ENCODE peak calls at places on chromosome 14, in four cellular contexts. Q is K562, V is HepG2, B is GM12878. M is an unnamed sample.

GRCh38 chr14:102221026-102221425 is 81.3 kb downstream of the WDR20 start:
- DNase-seq in B (no peak), V (no peak), Q (no peak), M (peak)

GRCh38 chr14:101216725-101217463 is 313.4 kb upstream of the RTL1 start:
- DNase-seq in Q (no peak), B (no peak), V (peak), M (no peak)

GRCh38 chr14:33686218-33686617 is 264.7 kb downstream of the EGLN3 start:
- DNase-seq in B (no peak), V (no peak), Q (no peak), M (no peak)

GRCh38 chr14:105846312-105846711 is 319.9 kb downstream of the TMEM121 start:
- DNase-seq in V (no peak), Q (no peak), B (no peak), M (no peak)

GRCh38 chr14:30375280-30375892 is 183.6 kb upstream of the G2E3 start:
- DNase-seq in Q (peak), V (peak), B (no peak), M (peak)

GRCh38 chr14:101360045-101360931 is 201.0 kb upstream of the DIO3 start:
- DNase-seq in Q (peak), V (no peak), B (no peak), M (no peak)

GRCh38 chr14:99510556-99511139 is 29.4 kb downstream of the CCNK start:
- DNase-seq in B (no peak), V (no peak), Q (no peak), M (no peak)

GRCh38 chr14:88695873-88696272 is 96.9 kb downstream of the EML5 start:
- DNase-seq in V (no peak), Q (no peak), B (no peak), M (no peak)

GRCh38 chr14:37544407-37544806 is 50.6 kb downstream of the FOXA1 start:
- DNase-seq in B (no peak), Q (no peak), V (no peak), M (no peak)

GRCh38 chr14:51020024-51020710 is 74.7 kb downstream of the TRIM9 start:
- DNase-seq in B (no peak), Q (no peak), V (no peak), M (no peak)

GRCh38 chr14:24734917-24735500 is 101.0 kb upstream of the GZMB start:
- DNase-seq in B (no peak), V (peak), Q (peak), M (no peak)

GRCh38 chr14:68779761-68780323 is 13.0 kb downstream of the ZFP36L1 start:
- DNase-seq in V (peak), Q (peak), B (no peak), M (no peak)

GRCh38 chr14:68774771-68775613 is 17.9 kb downstream of the ZFP36L1 start:
- DNase-seq in V (peak), Q (no peak), B (no peak), M (no peak)

GRCh38 chr14:68780358-68781160 is 12.3 kb downstream of the ZFP36L1 start:
- DNase-seq in B (no peak), Q (peak), V (no peak), M (no peak)

GRCh38 chr14:68775614-68776126 is 17.2 kb downstream of the ZFP36L1 start:
- DNase-seq in B (no peak), V (no peak), Q (peak), M (no peak)

DNA sequence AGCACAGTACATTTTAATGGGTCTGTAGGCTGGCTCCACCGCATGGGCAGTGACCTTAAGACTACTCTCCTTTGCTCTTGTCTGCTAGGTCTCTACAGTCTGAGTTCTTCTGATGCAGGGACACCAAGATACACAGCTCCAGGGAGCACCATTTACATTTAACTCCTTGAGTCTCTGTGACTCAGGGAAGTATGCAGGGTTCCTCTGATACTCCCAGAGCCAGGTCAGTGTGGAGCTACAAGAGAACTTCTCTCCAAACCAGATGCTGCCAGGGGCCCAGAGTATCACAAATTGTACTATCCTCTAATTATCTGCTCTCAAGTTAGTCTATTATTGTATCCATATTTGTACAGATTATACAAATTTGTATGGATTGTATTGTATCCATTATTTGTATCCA is 15.2 kb downstream of the ZFP36L1 start:
- DNase-seq in B (no peak), V (no peak), Q (no peak), M (no peak)
- TF ChIP-seq ATF2 in B (no peak), V (no peak), Q (no peak), M (no peak)

GRCh38 chr14:77657244-77657643 is 40.8 kb upstream of the SPTLC2 start:
- DNase-seq in V (no peak), B (no peak), Q (no peak), M (no peak)

GRCh38 chr14:77659822-77660221 is 43.4 kb upstream of the SPTLC2 start:
- DNase-seq in Q (no peak), V (no peak), B (no peak), M (no peak)

GRCh38 chr14:77663289-77663688 is 44.5 kb downstream of the ALKBH1 start:
- DNase-seq in Q (no peak), B (no peak), V (no peak), M (no peak)

DNA sequence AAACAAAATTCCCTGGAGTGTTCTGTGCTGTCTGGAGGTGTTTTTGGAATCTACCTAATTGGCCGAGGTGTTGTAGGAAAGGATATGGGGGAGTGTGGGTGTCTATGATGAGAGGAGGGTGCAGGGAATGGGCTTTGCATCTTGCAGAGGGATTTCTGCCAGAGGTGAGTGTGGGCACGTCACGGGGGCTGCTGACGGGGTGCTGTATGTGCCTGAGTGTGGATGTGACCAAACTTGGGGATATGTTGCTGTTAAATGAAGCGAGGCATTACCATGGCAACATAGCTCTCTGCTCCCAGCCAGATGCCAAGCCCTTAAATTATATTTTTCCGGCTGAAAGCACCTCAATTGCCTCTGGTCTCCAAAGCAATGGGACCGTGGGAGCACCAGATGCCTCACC is 44.3 kb upstream of the SPTLC2 start:
- DNase-seq in V (no peak), B (no peak), Q (no peak), M (no peak)
- TF ChIP-seq CEBPB in V (no peak), B (no peak), Q (no peak), M (no peak)

GRCh38 chr14:73637830-73638229 is 7.0 kb upstream of the DNAL1 start:
- DNase-seq in Q (no peak), B (no peak), V (no peak), M (no peak)

GRCh38 chr14:73634333-73634833 is 10.4 kb upstream of the DNAL1 start:
- DNase-seq in Q (no peak), B (no peak), V (no peak), M (peak)

GRCh38 chr14:73633517-73634332 is 11.1 kb upstream of the DNAL1 start:
- DNase-seq in B (peak), Q (peak), V (peak), M (peak)

GRCh38 chr14:73630009-73630780 is 14.6 kb upstream of the DNAL1 start:
- DNase-seq in V (no peak), B (no peak), Q (peak), M (no peak)

DNA sequence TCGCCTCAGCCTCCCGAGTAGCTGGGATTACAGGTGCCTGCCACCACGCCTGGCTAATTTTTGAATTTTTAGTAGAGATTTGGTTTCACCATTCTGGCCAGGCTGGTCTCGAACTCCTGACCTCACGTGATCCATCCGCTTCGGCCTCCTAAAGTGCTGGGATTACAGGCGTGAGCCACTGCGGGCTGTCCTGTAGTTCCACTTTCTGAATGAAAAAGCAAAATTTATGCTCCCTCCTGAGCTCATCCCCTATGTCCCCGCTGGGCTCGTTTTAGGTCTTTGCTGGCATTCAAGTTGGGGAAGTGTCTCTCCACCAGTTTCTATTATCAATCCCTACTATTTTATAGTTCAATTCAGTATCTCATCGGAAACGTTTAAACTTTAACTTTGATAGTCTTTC is 11.7 kb upstream of the DNAL1 start:
- DNase-seq in V (no peak), Q (no peak), B (no peak), M (no peak)
- TF ChIP-seq ATF2 in V (no peak), Q (no peak), B (no peak), M (no peak)

GRCh38 chr14:96269359-96269710 is 13.3 kb downstream of the BDKRB1 start:
- DNase-seq in Q (no peak), B (no peak), V (no peak), M (no peak)

GRCh38 chr14:96267336-96267735 is 11.3 kb downstream of the BDKRB1 start:
- DNase-seq in B (no peak), Q (no peak), V (no peak), M (no peak)

GRCh38 chr14:96270565-96271420 is 14.8 kb downstream of the BDKRB1 start:
- DNase-seq in B (no peak), V (no peak), Q (no peak), M (no peak)

GRCh38 chr14:96267916-96268315 is 11.9 kb downstream of the BDKRB1 start:
- DNase-seq in B (no peak), Q (no peak), V (no peak), M (no peak)

DNA sequence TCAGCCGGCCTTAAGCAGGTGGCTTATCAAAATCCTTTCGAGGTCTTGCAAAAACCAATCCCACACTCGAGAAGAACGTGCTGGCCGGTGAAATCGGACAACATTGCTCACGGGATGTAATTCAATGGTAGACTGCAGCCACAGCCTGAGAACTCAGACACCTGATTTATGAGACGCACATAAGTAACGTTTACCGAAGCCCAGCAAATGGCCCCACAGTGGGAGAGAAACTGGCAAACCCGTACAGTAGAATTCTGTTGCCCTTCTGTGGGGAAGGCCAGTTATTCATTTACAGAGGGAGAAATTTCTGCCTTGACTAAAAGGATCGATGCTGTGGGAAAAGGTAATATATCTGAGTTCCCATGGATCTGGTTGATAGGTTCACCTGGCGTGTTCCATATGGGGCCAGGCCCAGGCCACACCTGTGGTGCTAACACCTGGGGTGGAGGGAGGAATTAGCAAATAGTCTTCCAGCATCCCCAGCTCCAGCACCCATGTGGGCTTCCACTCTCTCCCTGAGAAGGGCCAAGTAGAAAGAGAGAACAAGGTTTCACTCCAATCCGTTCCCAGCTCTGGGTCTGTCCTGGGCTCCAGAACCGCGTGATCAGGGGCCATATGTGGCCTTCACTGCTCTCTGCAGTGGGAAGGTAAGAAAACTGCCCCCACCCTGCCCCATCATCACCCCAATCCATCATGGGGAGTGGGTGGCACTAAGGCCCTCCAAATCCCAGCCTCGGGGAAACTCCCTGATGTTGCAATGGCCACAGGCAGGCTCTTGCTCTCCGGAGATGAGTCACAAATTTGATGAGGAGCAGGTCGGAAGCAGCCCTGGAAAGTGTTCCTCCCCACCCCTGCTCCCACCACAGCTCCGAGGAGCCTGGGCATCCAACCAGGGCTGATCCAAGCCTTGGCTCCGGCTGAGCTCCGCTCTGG is 12.7 kb downstream of the BDKRB1 start:
- DNase-seq in B (no peak), Q (no peak), V (no peak), M (no peak)
- TF ChIP-seq CEBPB in B (no peak), Q (no peak), V (peak), M (no peak)

GRCh38 chr14:74290415-74290814 is 12.3 kb downstream of the ABCD4 start:
- DNase-seq in Q (peak), V (no peak), B (no peak), M (no peak)
- TF ChIP-seq ATF2 in Q (no peak), V (no peak), B (no peak), M (no peak)

GRCh38 chr14:79515158-79515557 is 696.1 kb downstream of the DIO2 start:
- DNase-seq in B (no peak), V (no peak), Q (no peak), M (no peak)
- TF ChIP-seq CEBPB in B (no peak), V (no peak), Q (no peak), M (no peak)

GRCh38 chr14:69048456-69048855 is 69.4 kb upstream of the ACTN1 start:
- DNase-seq in B (no peak), Q (peak), V (no peak), M (no peak)
- TF ChIP-seq ATF2 in B (no peak), Q (no peak), V (no peak), M (no peak)